ENCODE peak calls at places on chromosomes 16 and 17, in four cellular contexts. One of them, this sample, is unnamed.

GRCh38 chr17:40209404-40210093 is 9.6 kb upstream of the WIPF2 start:
- DNase-seq in fibroblast of pulmonary artery: no peak
- DNase-seq in GM23248: peak; percentile 70
- DNase-seq in midbrain: no peak
- DNase-seq in this sample: no peak

GRCh38 chr16:11386791-11387546 is 41.7 kb downstream of the RMI2 start:
- DNase-seq in fibroblast of pulmonary artery: peak; percentile 49
- DNase-seq in midbrain: no peak
- DNase-seq in GM23248: peak; percentile 81
- DNase-seq in this sample: peak; percentile 90

GRCh38 chr16:49021136-49021535 is 260.5 kb downstream of the CBLN1 start:
- DNase-seq in midbrain: no peak
- DNase-seq in fibroblast of pulmonary artery: peak; percentile 42
- DNase-seq in GM23248: peak; percentile 14
- DNase-seq in this sample: no peak

GRCh38 chr17:4678448-4679026 is 25.4 kb downstream of the PELP1 start:
- DNase-seq in fibroblast of pulmonary artery: peak; percentile 72
- DNase-seq in midbrain: no peak
- DNase-seq in GM23248: peak; percentile 94
- DNase-seq in this sample: no peak

GRCh38 chr16:4747906-4748681 is 13.8 kb downstream of the DNAAF8 start:
- DNase-seq in fibroblast of pulmonary artery: no peak
- DNase-seq in GM23248: no peak
- DNase-seq in midbrain: no peak
- DNase-seq in this sample: no peak

GRCh38 chr17:60395508-60396065 is 3.7 kb upstream of the USP32 start:
- DNase-seq in GM23248: no peak
- DNase-seq in midbrain: no peak
- DNase-seq in fibroblast of pulmonary artery: no peak
- DNase-seq in this sample: no peak

GRCh38 chr16:88927010-88927409 is 50.0 kb downstream of the CBFA2T3 start:
- DNase-seq in midbrain: no peak
- DNase-seq in GM23248: no peak
- DNase-seq in fibroblast of pulmonary artery: no peak
- DNase-seq in this sample: no peak

GRCh38 chr17:82055023-82055964 is 3.6 kb downstream of the GPS1 start:
- DNase-seq in midbrain: no peak
- DNase-seq in GM23248: no peak
- DNase-seq in fibroblast of pulmonary artery: no peak
- DNase-seq in this sample: no peak

GRCh38 chr17:31494259-31495048 is 103.0 kb downstream of the RAB11FIP4 start:
- DNase-seq in GM23248: no peak
- DNase-seq in midbrain: no peak
- DNase-seq in fibroblast of pulmonary artery: no peak
- DNase-seq in this sample: no peak

GRCh38 chr17:56913000-56913866 is 616 bp downstream of the TRIM25 start:
- DNase-seq in fibroblast of pulmonary artery: peak; percentile 10
- DNase-seq in GM23248: peak; percentile 58
- DNase-seq in midbrain: no peak
- DNase-seq in this sample: peak; percentile 79

GRCh38 chr17:58936295-58936694 is 170.4 kb downstream of the TRIM37 start:
- DNase-seq in fibroblast of pulmonary artery: no peak
- DNase-seq in midbrain: no peak
- DNase-seq in GM23248: no peak
- DNase-seq in this sample: no peak

GRCh38 chr17:338442-339192 is 14.0 kb downstream of the RPH3AL start:
- DNase-seq in midbrain: no peak
- DNase-seq in fibroblast of pulmonary artery: no peak
- DNase-seq in GM23248: no peak
- DNase-seq in this sample: peak; percentile 29

GRCh38 chr17:14559720-14560119 is 258.8 kb downstream of the HS3ST3B1 start:
- DNase-seq in midbrain: no peak
- DNase-seq in GM23248: no peak
- DNase-seq in fibroblast of pulmonary artery: no peak
- DNase-seq in this sample: no peak

GRCh38 chr17:70503449-70503848 is 334.1 kb downstream of the KCNJ2 start:
- DNase-seq in fibroblast of pulmonary artery: no peak
- DNase-seq in midbrain: no peak
- DNase-seq in GM23248: no peak
- DNase-seq in this sample: no peak